ENCODE peak calls at places on chromosomes 2 and 18, in four cellular contexts. One of them, this sample, is unnamed.

GRCh38 chr18:7467708-7468466 is 99.2 kb upstream of the PTPRM start:
- DNase-seq in right cardiac atrium: no peak
- DNase-seq in sigmoid colon: no peak
- DNase-seq in thyroid gland: no peak
- DNase-seq in this sample: no peak

GRCh38 chr2:39593439-39594393 is 72.0 kb upstream of the TMEM178A start:
- DNase-seq in sigmoid colon: no peak
- DNase-seq in thyroid gland: peak; percentile 61
- DNase-seq in right cardiac atrium: no peak
- DNase-seq in this sample: peak; percentile 43

GRCh38 chr2:25572638-25573037 is 100.7 kb downstream of the DTNB start:
- DNase-seq in sigmoid colon: no peak
- DNase-seq in right cardiac atrium: no peak
- DNase-seq in thyroid gland: no peak
- DNase-seq in this sample: no peak

GRCh38 chr2:197324801-197325200 is 14.2 kb upstream of the ANKRD44 start:
- DNase-seq in sigmoid colon: no peak
- DNase-seq in thyroid gland: no peak
- DNase-seq in right cardiac atrium: no peak
- DNase-seq in this sample: no peak

GRCh38 chr2:196606516-196606915 is 33.0 kb upstream of the CCDC150 start:
- DNase-seq in sigmoid colon: no peak
- DNase-seq in thyroid gland: no peak
- DNase-seq in right cardiac atrium: no peak
- DNase-seq in this sample: no peak

GRCh38 chr2:160491922-160492371 is 1.7 kb downstream of the RBMS1 start:
- DNase-seq in thyroid gland: no peak
- DNase-seq in right cardiac atrium: no peak
- DNase-seq in sigmoid colon: no peak
- DNase-seq in this sample: no peak

GRCh38 chr2:196939381-196939780 is 12.9 kb upstream of the PGAP1 start:
- DNase-seq in right cardiac atrium: no peak
- DNase-seq in sigmoid colon: no peak
- DNase-seq in thyroid gland: no peak
- DNase-seq in this sample: no peak

GRCh38 chr2:207188601-207189000 is 22.9 kb upstream of the KLF7 start:
- DNase-seq in right cardiac atrium: no peak
- DNase-seq in sigmoid colon: no peak
- DNase-seq in thyroid gland: no peak
- DNase-seq in this sample: no peak

GRCh38 chr2:58640042-58640441 is 398.9 kb upstream of the FANCL start:
- DNase-seq in sigmoid colon: no peak
- DNase-seq in right cardiac atrium: no peak
- DNase-seq in thyroid gland: no peak
- DNase-seq in this sample: no peak

GRCh38 chr2:156573710-156574109 is 137.5 kb downstream of the GPD2 start:
- DNase-seq in sigmoid colon: no peak
- DNase-seq in right cardiac atrium: no peak
- DNase-seq in thyroid gland: no peak
- DNase-seq in this sample: no peak

GRCh38 chr2:168810235-168810634 is 7.8 kb downstream of the NOSTRIN start:
- DNase-seq in right cardiac atrium: no peak
- DNase-seq in sigmoid colon: no peak
- DNase-seq in thyroid gland: no peak
- DNase-seq in this sample: no peak

GRCh38 chr2:197130318-197130717 is 180.3 kb downstream of the ANKRD44 start:
- DNase-seq in right cardiac atrium: no peak
- DNase-seq in thyroid gland: no peak
- DNase-seq in sigmoid colon: no peak
- DNase-seq in this sample: no peak

GRCh38 chr2:111669928-111670695 is 213.9 kb downstream of the ANAPC1 start:
- DNase-seq in sigmoid colon: no peak
- DNase-seq in right cardiac atrium: no peak
- DNase-seq in thyroid gland: no peak
- DNase-seq in this sample: peak; percentile 16

GRCh38 chr2:174561283-174562275 is 36.0 kb downstream of the WIPF1 start:
- DNase-seq in right cardiac atrium: peak; percentile 87
- DNase-seq in thyroid gland: peak; percentile 91
- DNase-seq in sigmoid colon: peak; percentile 91
- DNase-seq in this sample: peak; percentile 41

GRCh38 chr2:171430516-171431410 is 3.0 kb downstream of the METTL8 start:
- DNase-seq in thyroid gland: no peak
- DNase-seq in sigmoid colon: no peak
- DNase-seq in right cardiac atrium: no peak
- DNase-seq in this sample: no peak

GRCh38 chr2:70570041-70570661 is 16.5 kb upstream of the TGFA start:
- DNase-seq in sigmoid colon: no peak
- DNase-seq in thyroid gland: peak; percentile 32
- DNase-seq in right cardiac atrium: no peak
- DNase-seq in this sample: no peak

GRCh38 chr2:16553222-16553621 is 112.4 kb downstream of the CYRIA start:
- DNase-seq in right cardiac atrium: no peak
- DNase-seq in thyroid gland: peak; percentile 35
- DNase-seq in sigmoid colon: no peak
- DNase-seq in this sample: peak; percentile 45

GRCh38 chr2:140891614-140892212 is 1239.1 kb downstream of the LRP1B start:
- DNase-seq in thyroid gland: no peak
- DNase-seq in right cardiac atrium: no peak
- DNase-seq in sigmoid colon: no peak
- DNase-seq in this sample: no peak

GRCh38 chr2:165745916-165746315 is 48.1 kb downstream of the GALNT3 start:
- DNase-seq in thyroid gland: peak; percentile 93
- DNase-seq in sigmoid colon: no peak
- DNase-seq in right cardiac atrium: no peak
- DNase-seq in this sample: peak; percentile 74

GRCh38 chr18:78822171-78822570 is 157.4 kb upstream of the SALL3 start:
- DNase-seq in sigmoid colon: no peak
- DNase-seq in thyroid gland: no peak
- DNase-seq in right cardiac atrium: no peak
- DNase-seq in this sample: no peak

GRCh38 chr2:237072067-237072931 is 13.4 kb upstream of the COPS8 start:
- DNase-seq in right cardiac atrium: peak; percentile 79
- DNase-seq in sigmoid colon: peak; percentile 88
- DNase-seq in thyroid gland: peak; percentile 77
- DNase-seq in this sample: peak; percentile 78

GRCh38 chr18:38545071-38545470 is 979.5 kb upstream of the CELF4 start:
- DNase-seq in sigmoid colon: no peak
- DNase-seq in right cardiac atrium: no peak
- DNase-seq in thyroid gland: no peak
- DNase-seq in this sample: no peak

GRCh38 chr2:170271340-170271739 is 93.4 kb downstream of the MYO3B start:
- DNase-seq in thyroid gland: peak; percentile 30
- DNase-seq in sigmoid colon: no peak
- DNase-seq in right cardiac atrium: peak; percentile 59
- DNase-seq in this sample: no peak

GRCh38 chr2:71798266-71799012 is 345.1 kb downstream of the DYSF start:
- DNase-seq in thyroid gland: peak; percentile 29
- DNase-seq in right cardiac atrium: no peak
- DNase-seq in sigmoid colon: peak; percentile 57
- DNase-seq in this sample: no peak

GRCh38 chr2:235521844-235522243 is 28.0 kb downstream of the AGAP1 start:
- DNase-seq in right cardiac atrium: no peak
- DNase-seq in thyroid gland: no peak
- DNase-seq in sigmoid colon: no peak
- DNase-seq in this sample: no peak

GRCh38 chr2:201643216-201643651 is at the start of gene TMEM237:
- DNase-seq in thyroid gland: peak; percentile 57
- DNase-seq in right cardiac atrium: peak; percentile 87
- DNase-seq in sigmoid colon: no peak
- DNase-seq in this sample: peak; percentile 54

GRCh38 chr18:14978962-14979535 is 231.1 kb downstream of the ANKRD30B start:
- DNase-seq in right cardiac atrium: no peak
- DNase-seq in sigmoid colon: no peak
- DNase-seq in thyroid gland: peak; percentile 76
- DNase-seq in this sample: peak; percentile 27

GRCh38 chr2:6452702-6453481 is 412.8 kb downstream of the CMPK2 start:
- DNase-seq in right cardiac atrium: no peak
- DNase-seq in sigmoid colon: no peak
- DNase-seq in thyroid gland: no peak
- DNase-seq in this sample: no peak

GRCh38 chr2:217387776-217388381 is 528.0 kb upstream of the TNP1 start:
- DNase-seq in right cardiac atrium: peak; percentile 46
- DNase-seq in thyroid gland: peak; percentile 65
- DNase-seq in sigmoid colon: no peak
- DNase-seq in this sample: no peak

GRCh38 chr2:31089645-31090044 is 48.6 kb downstream of the GALNT14 start:
- DNase-seq in sigmoid colon: no peak
- DNase-seq in right cardiac atrium: no peak
- DNase-seq in thyroid gland: no peak
- DNase-seq in this sample: no peak

GRCh38 chr2:240127911-240128607 is 8.0 kb downstream of the COPS9 start:
- DNase-seq in thyroid gland: no peak
- DNase-seq in right cardiac atrium: no peak
- DNase-seq in sigmoid colon: no peak
- DNase-seq in this sample: no peak

GRCh38 chr18:45724591-45724990 is 610 bp downstream of the SLC14A1 start:
- DNase-seq in sigmoid colon: no peak
- DNase-seq in right cardiac atrium: no peak
- DNase-seq in thyroid gland: no peak
- DNase-seq in this sample: no peak

GRCh38 chr2:99970292-99970868 is 172.0 kb downstream of the AFF3 start:
- DNase-seq in thyroid gland: no peak
- DNase-seq in right cardiac atrium: no peak
- DNase-seq in sigmoid colon: no peak
- DNase-seq in this sample: no peak

GRCh38 chr2:202831241-202831997 is 40.1 kb downstream of the ICA1L start:
- DNase-seq in right cardiac atrium: no peak
- DNase-seq in sigmoid colon: no peak
- DNase-seq in thyroid gland: peak; percentile 55
- DNase-seq in this sample: no peak

GRCh38 chr2:35651688-35652323 is 703.8 kb upstream of the CRIM1 start:
- DNase-seq in right cardiac atrium: no peak
- DNase-seq in thyroid gland: no peak
- DNase-seq in sigmoid colon: no peak
- DNase-seq in this sample: no peak

GRCh38 chr2:39281391-39281790 is 37.6 kb upstream of the CDKL4 start:
- DNase-seq in sigmoid colon: no peak
- DNase-seq in right cardiac atrium: no peak
- DNase-seq in thyroid gland: no peak
- DNase-seq in this sample: no peak

DNA sequence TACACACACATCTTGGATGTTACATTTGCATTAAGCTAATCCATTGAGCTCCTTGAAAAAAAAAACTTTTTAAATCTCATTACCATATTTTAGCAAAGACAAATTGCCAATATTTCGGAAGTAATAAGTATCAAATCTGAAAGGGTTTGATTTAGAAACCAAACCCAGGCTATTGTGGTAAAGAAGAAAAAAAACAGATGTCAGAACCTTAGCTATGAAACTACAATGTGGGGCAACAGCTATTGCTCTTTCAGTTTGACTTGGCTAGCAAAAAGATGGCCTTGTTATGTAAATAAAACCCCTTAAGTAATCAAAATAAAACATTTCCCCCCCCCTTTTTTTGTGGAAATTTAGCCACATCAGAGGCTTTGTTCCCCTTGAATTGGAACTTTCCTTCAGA is 41.2 kb upstream of the REG3A start:
- DNase-seq in sigmoid colon: no peak
- DNase-seq in right cardiac atrium: no peak
- DNase-seq in thyroid gland: no peak
- DNase-seq in this sample: no peak
- H3K4me1 ChIP-seq in sigmoid colon: no peaks in the 10 kb centered on the region
- H3K4me1 ChIP-seq in right cardiac atrium: no peaks in the 10 kb centered on the region
- H3K4me1 ChIP-seq in thyroid gland: no peaks in the 10 kb centered on the region
- H3K4me1 ChIP-seq in this sample: no peaks in the 10 kb centered on the region

GRCh38 chr18:63183952-63184351 is 135.6 kb downstream of the BCL2 start:
- DNase-seq in sigmoid colon: no peak
- DNase-seq in right cardiac atrium: no peak
- DNase-seq in thyroid gland: no peak
- DNase-seq in this sample: no peak
- H3K27ac ChIP-seq in sigmoid colon: no peak overlapping the region
- H3K27ac ChIP-seq in right cardiac atrium: no peak overlapping the region
- H3K27ac ChIP-seq in thyroid gland: no peak overlapping the region
- H3K27ac ChIP-seq in this sample: no peak overlapping the region

GRCh38 chr2:96084006-96084857 is 32.1 kb downstream of the ADRA2B start:
- DNase-seq in sigmoid colon: no peak
- DNase-seq in thyroid gland: no peak
- DNase-seq in right cardiac atrium: no peak
- DNase-seq in this sample: no peak
- H3K4me1 ChIP-seq in sigmoid colon: no peaks in the 10 kb centered on the region
- H3K4me1 ChIP-seq in thyroid gland: no peaks in the 10 kb centered on the region
- H3K4me1 ChIP-seq in right cardiac atrium: peaks cover 12% of the 10 kb centered on the region
- H3K4me1 ChIP-seq in this sample: no peaks in the 10 kb centered on the region

DNA sequence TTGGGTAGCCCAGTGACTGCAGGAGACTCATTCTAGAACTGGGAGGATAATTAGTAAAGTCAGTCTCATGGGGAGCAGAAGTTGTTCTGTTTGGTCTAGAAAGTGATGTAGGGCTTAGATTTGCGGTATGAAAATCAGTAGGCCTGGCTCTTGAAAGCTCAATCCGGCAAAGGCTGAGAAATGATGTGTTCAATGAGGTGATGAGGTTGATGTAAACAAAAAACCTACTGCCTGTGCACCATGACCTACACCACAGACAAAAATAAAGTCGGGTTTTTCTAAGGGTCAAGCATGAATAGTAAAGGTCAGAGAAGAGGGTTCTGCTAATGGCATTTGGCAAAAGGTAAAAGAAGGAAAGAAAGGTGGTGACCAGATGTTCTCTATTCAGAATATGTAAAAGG is 80.8 kb upstream of the COL5A2 start:
- DNase-seq in thyroid gland: no peak
- DNase-seq in sigmoid colon: no peak
- DNase-seq in right cardiac atrium: no peak
- DNase-seq in this sample: no peak
- H3K27ac ChIP-seq in thyroid gland: no peak overlapping the region
- H3K27ac ChIP-seq in sigmoid colon: no peak overlapping the region
- H3K27ac ChIP-seq in right cardiac atrium: no peak overlapping the region
- H3K27ac ChIP-seq in this sample: no peak overlapping the region

DNA sequence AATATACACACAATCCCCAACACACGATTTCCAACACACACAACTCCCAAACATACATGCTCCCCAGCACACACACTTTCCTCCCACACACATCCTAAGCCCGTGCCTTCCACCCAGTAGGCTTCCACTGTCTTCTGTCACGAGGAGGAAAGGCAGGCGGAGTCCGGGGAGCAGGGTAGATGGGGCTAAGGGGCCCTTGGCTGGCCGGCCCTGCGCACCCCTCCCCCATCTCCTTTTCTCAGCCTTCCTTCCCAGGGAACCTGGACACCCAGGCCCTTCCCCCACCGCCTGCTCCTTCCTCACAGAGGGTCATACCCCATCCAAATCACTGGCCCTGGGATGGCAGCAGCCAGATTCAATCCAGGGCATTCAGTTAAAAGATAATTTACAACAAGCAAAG is 3.4 kb upstream of the PDCD1 start:
- DNase-seq in right cardiac atrium: peak; percentile 50
- DNase-seq in thyroid gland: no peak
- DNase-seq in sigmoid colon: no peak
- DNase-seq in this sample: no peak
- H3K4me1 ChIP-seq in right cardiac atrium: peaks cover 4% of the 10 kb centered on the region
- H3K4me1 ChIP-seq in thyroid gland: peaks cover 14% of the 10 kb centered on the region
- H3K4me1 ChIP-seq in sigmoid colon: peaks cover 13% of the 10 kb centered on the region
- H3K4me1 ChIP-seq in this sample: peaks cover 12% of the 10 kb centered on the region

GRCh38 chr2:2877427-2877826 is 500.2 kb downstream of the EIPR1 start:
- DNase-seq in sigmoid colon: no peak
- DNase-seq in thyroid gland: no peak
- DNase-seq in right cardiac atrium: no peak
- DNase-seq in this sample: no peak
- H3K27ac ChIP-seq in sigmoid colon: no peak overlapping the region
- H3K27ac ChIP-seq in thyroid gland: no peak overlapping the region
- H3K27ac ChIP-seq in right cardiac atrium: no peak overlapping the region
- H3K27ac ChIP-seq in this sample: no peak overlapping the region